ENCODE peak calls at places on chromosomes 4 and X, in eight cellular contexts. One of them, this sample, is unnamed.

GRCh38 chrX:132413459-132413858 is 75.4 kb downstream of the MBNL3 start:
- DNase-seq in right atrium auricular region: no peak
- DNase-seq in psoas muscle: no peak
- DNase-seq in SK-N-SH: no peak
- DNase-seq in CD8-positive, alpha-beta memory T cell: no peak
- DNase-seq in uterus: no peak
- DNase-seq in prostate gland: no peak
- DNase-seq in ovary: no peak
- DNase-seq in this sample: no peak

GRCh38 chr4:31290836-31291235 is 570.7 kb downstream of the PCDH7 start:
- DNase-seq in uterus: no peak
- DNase-seq in prostate gland: no peak
- DNase-seq in right atrium auricular region: no peak
- DNase-seq in psoas muscle: no peak
- DNase-seq in ovary: no peak
- DNase-seq in SK-N-SH: no peak
- DNase-seq in CD8-positive, alpha-beta memory T cell: no peak
- DNase-seq in this sample: no peak

GRCh38 chr4:187840814-187841213 is 154.8 kb upstream of the ZFP42 start:
- DNase-seq in right atrium auricular region: no peak
- DNase-seq in psoas muscle: no peak
- DNase-seq in ovary: no peak
- DNase-seq in prostate gland: no peak
- DNase-seq in SK-N-SH: no peak
- DNase-seq in uterus: no peak
- DNase-seq in CD8-positive, alpha-beta memory T cell: no peak
- DNase-seq in this sample: no peak

GRCh38 chrX:70825366-70825765 is 83.1 kb downstream of the TEX11 start:
- DNase-seq in CD8-positive, alpha-beta memory T cell: no peak
- DNase-seq in right atrium auricular region: no peak
- DNase-seq in ovary: no peak
- DNase-seq in uterus: no peak
- DNase-seq in psoas muscle: no peak
- DNase-seq in prostate gland: no peak
- DNase-seq in SK-N-SH: no peak
- DNase-seq in this sample: no peak

GRCh38 chr4:33722800-33723511 is 2521.4 kb downstream of the ARAP2 start:
- DNase-seq in ovary: no peak
- DNase-seq in right atrium auricular region: no peak
- DNase-seq in prostate gland: no peak
- DNase-seq in uterus: no peak
- DNase-seq in CD8-positive, alpha-beta memory T cell: no peak
- DNase-seq in SK-N-SH: peak; percentile 5
- DNase-seq in psoas muscle: no peak
- DNase-seq in this sample: no peak

GRCh38 chr4:11223261-11223660 is 205.4 kb downstream of the HS3ST1 start:
- DNase-seq in prostate gland: no peak
- DNase-seq in right atrium auricular region: no peak
- DNase-seq in psoas muscle: no peak
- DNase-seq in CD8-positive, alpha-beta memory T cell: no peak
- DNase-seq in ovary: no peak
- DNase-seq in uterus: no peak
- DNase-seq in SK-N-SH: no peak
- DNase-seq in this sample: no peak

GRCh38 chr4:151992301-151992700 is 231.5 kb upstream of the GATB start:
- DNase-seq in prostate gland: no peak
- DNase-seq in psoas muscle: no peak
- DNase-seq in ovary: no peak
- DNase-seq in right atrium auricular region: no peak
- DNase-seq in uterus: no peak
- DNase-seq in CD8-positive, alpha-beta memory T cell: no peak
- DNase-seq in SK-N-SH: no peak
- DNase-seq in this sample: no peak

GRCh38 chr4:6087669-6088068 is 69.4 kb upstream of the C4orf50 start:
- DNase-seq in right atrium auricular region: no peak
- DNase-seq in uterus: no peak
- DNase-seq in SK-N-SH: peak; percentile 73
- DNase-seq in psoas muscle: no peak
- DNase-seq in CD8-positive, alpha-beta memory T cell: no peak
- DNase-seq in ovary: no peak
- DNase-seq in prostate gland: peak; percentile 31
- DNase-seq in this sample: no peak

GRCh38 chrX:111445485-111445884 is 33.5 kb upstream of the DCX start:
- DNase-seq in prostate gland: no peak
- DNase-seq in right atrium auricular region: no peak
- DNase-seq in uterus: no peak
- DNase-seq in CD8-positive, alpha-beta memory T cell: peak; percentile 5
- DNase-seq in psoas muscle: no peak
- DNase-seq in ovary: no peak
- DNase-seq in SK-N-SH: peak; percentile 16
- DNase-seq in this sample: no peak

GRCh38 chr4:76784237-76784636 is 113.7 kb downstream of the SOWAHB start:
- DNase-seq in uterus: no peak
- DNase-seq in ovary: no peak
- DNase-seq in prostate gland: no peak
- DNase-seq in SK-N-SH: no peak
- DNase-seq in psoas muscle: no peak
- DNase-seq in right atrium auricular region: no peak
- DNase-seq in CD8-positive, alpha-beta memory T cell: no peak
- DNase-seq in this sample: no peak

GRCh38 chrX:150731795-150732194 is 38.6 kb downstream of the MTMR1 start:
- DNase-seq in uterus: no peak
- DNase-seq in prostate gland: no peak
- DNase-seq in right atrium auricular region: no peak
- DNase-seq in ovary: no peak
- DNase-seq in CD8-positive, alpha-beta memory T cell: no peak
- DNase-seq in SK-N-SH: no peak
- DNase-seq in psoas muscle: no peak
- DNase-seq in this sample: no peak

GRCh38 chr4:21697583-21697982 is 251.0 kb downstream of the KCNIP4 start:
- DNase-seq in ovary: no peak
- DNase-seq in prostate gland: no peak
- DNase-seq in uterus: no peak
- DNase-seq in CD8-positive, alpha-beta memory T cell: no peak
- DNase-seq in right atrium auricular region: no peak
- DNase-seq in psoas muscle: no peak
- DNase-seq in SK-N-SH: peak; percentile 35
- DNase-seq in this sample: no peak

GRCh38 chrX:116872931-116873330 is 410.2 kb upstream of the CT83 start:
- DNase-seq in right atrium auricular region: no peak
- DNase-seq in SK-N-SH: no peak
- DNase-seq in psoas muscle: no peak
- DNase-seq in ovary: no peak
- DNase-seq in uterus: no peak
- DNase-seq in prostate gland: no peak
- DNase-seq in CD8-positive, alpha-beta memory T cell: no peak
- DNase-seq in this sample: no peak

GRCh38 chr4:1542516-1543320 is 136.5 kb upstream of the NKX1-1 start:
- DNase-seq in uterus: no peak
- DNase-seq in right atrium auricular region: no peak
- DNase-seq in psoas muscle: peak; percentile 9
- DNase-seq in prostate gland: no peak
- DNase-seq in ovary: peak; percentile 12
- DNase-seq in CD8-positive, alpha-beta memory T cell: no peak
- DNase-seq in SK-N-SH: no peak
- DNase-seq in this sample: no peak

GRCh38 chr4:6221296-6221850 is 21.0 kb upstream of the JAKMIP1 start:
- DNase-seq in CD8-positive, alpha-beta memory T cell: no peak
- DNase-seq in psoas muscle: no peak
- DNase-seq in prostate gland: no peak
- DNase-seq in ovary: no peak
- DNase-seq in right atrium auricular region: no peak
- DNase-seq in SK-N-SH: no peak
- DNase-seq in uterus: no peak
- DNase-seq in this sample: no peak

DNA sequence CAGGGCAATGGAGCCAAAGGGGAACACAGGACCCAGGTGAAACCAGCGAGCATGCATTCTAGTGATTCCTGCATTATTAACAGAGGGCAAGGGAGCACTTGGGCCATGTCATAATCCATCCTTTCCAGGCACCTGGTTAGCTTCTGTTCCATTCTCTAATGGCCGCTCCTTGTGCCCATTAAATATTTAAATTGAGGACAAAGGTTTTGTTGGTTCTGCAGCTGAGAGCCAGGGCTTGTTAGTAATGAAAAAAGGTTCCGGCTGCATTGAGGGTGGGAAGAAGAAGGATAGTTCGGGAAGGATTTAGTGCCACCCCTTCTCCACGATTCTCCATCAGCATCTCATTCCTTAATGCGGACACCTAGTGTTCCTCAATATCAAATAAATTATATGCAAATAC is 13.6 kb downstream of the SOD3 start:
- DNase-seq in ovary: no peak
- DNase-seq in psoas muscle: no peak
- DNase-seq in CD8-positive, alpha-beta memory T cell: no peak
- DNase-seq in prostate gland: no peak
- DNase-seq in uterus: no peak
- DNase-seq in right atrium auricular region: no peak
- DNase-seq in SK-N-SH: no peak
- DNase-seq in this sample: no peak
- H3K4me1 ChIP-seq in ovary: no peaks in the 10 kb centered on the region
- H3K4me1 ChIP-seq in psoas muscle: no peaks in the 10 kb centered on the region
- H3K4me1 ChIP-seq in CD8-positive, alpha-beta memory T cell: no peaks in the 10 kb centered on the region
- H3K4me1 ChIP-seq in prostate gland: no peaks in the 10 kb centered on the region
- H3K4me1 ChIP-seq in uterus: no peaks in the 10 kb centered on the region
- H3K4me1 ChIP-seq in right atrium auricular region: peaks cover 6% of the 10 kb centered on the region
- H3K4me1 ChIP-seq in SK-N-SH: no peaks in the 10 kb centered on the region
- H3K4me1 ChIP-seq in this sample: no peaks in the 10 kb centered on the region

DNA sequence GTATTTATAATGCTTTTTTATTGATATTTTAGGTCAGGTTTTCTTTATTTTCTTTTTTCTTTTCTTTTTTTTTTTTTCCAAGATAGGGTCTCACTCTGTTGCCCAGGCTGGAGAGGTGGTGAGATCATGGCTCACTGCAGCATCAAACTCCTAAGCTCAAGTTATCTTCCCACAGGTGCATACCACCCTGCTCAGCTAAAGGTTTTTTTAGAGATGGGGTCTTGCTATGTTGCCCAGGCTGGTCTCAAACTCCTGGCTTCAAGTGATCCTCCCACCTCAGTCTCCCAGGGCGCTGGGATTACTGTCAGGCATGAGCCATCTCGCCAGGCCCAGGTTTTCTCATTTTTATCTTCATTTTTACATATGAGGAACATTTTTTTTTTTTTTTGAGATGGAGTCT is 3.3 kb downstream of the WDR44 start:
- DNase-seq in prostate gland: no peak
- DNase-seq in SK-N-SH: no peak
- DNase-seq in psoas muscle: no peak
- DNase-seq in ovary: no peak
- DNase-seq in right atrium auricular region: no peak
- DNase-seq in uterus: no peak
- DNase-seq in CD8-positive, alpha-beta memory T cell: no peak
- DNase-seq in this sample: no peak
- H3K4me3 ChIP-seq in prostate gland: no peak overlapping the region
- H3K4me3 ChIP-seq in SK-N-SH: no peak overlapping the region
- H3K4me3 ChIP-seq in psoas muscle: no peak overlapping the region
- H3K4me3 ChIP-seq in ovary: no peak overlapping the region
- H3K4me3 ChIP-seq in right atrium auricular region: no peak overlapping the region
- H3K4me3 ChIP-seq in uterus: no peak overlapping the region
- H3K4me3 ChIP-seq in CD8-positive, alpha-beta memory T cell: no peak overlapping the region
- H3K4me3 ChIP-seq in this sample: no peak overlapping the region

DNA sequence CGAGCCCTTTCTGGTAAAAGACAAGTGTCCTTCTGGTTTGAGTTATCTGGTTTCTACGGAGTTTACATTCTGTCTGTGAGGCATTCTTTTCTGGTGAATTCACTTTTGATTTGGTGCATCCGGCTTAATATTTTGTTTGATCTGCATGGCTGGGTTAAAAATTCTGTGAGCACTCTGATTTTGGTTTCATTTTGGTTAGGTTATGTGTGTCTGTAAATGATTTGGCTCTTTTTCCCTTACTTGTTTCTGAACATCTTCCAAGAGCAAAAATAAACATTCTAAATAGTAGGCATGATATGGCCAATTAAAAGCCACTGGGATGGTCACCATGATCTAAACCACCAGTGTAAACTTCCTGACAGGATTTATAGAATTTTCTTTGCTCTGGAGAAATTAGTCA is 85.7 kb upstream of the PTPN13 start:
- DNase-seq in CD8-positive, alpha-beta memory T cell: no peak
- DNase-seq in prostate gland: no peak
- DNase-seq in psoas muscle: no peak
- DNase-seq in uterus: no peak
- DNase-seq in SK-N-SH: no peak
- DNase-seq in right atrium auricular region: no peak
- DNase-seq in ovary: no peak
- DNase-seq in this sample: no peak
- H3K36me3 ChIP-seq in CD8-positive, alpha-beta memory T cell: no peaks in the 10 kb centered on the region
- H3K36me3 ChIP-seq in prostate gland: no peaks in the 10 kb centered on the region
- H3K36me3 ChIP-seq in psoas muscle: no peaks in the 10 kb centered on the region
- H3K36me3 ChIP-seq in uterus: no peaks in the 10 kb centered on the region
- H3K36me3 ChIP-seq in SK-N-SH: no peaks in the 10 kb centered on the region
- H3K36me3 ChIP-seq in right atrium auricular region: no peaks in the 10 kb centered on the region
- H3K36me3 ChIP-seq in ovary: no peaks in the 10 kb centered on the region
- H3K36me3 ChIP-seq in this sample: no peaks in the 10 kb centered on the region

DNA sequence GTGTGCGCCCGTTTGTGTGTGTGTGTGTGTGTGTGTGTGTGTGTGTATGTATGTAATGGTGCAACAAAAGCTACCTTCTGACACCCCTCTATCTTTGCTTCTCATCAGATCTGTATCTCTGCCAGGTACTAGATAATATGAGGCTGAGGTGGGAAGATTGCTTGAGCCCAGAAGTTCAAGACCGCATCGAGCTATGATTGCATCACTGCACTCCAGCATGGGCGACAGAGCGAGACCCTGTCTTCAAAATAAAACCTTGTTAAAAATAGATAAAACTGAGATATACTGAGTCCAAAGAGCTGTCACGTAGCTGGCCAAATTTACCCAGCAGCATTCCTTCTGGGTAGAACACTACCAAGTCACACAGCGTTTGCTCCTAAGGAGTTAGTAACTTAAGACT is 18.4 kb downstream of the NLGN4X start:
- DNase-seq in prostate gland: no peak
- DNase-seq in uterus: no peak
- DNase-seq in right atrium auricular region: no peak
- DNase-seq in SK-N-SH: no peak
- DNase-seq in ovary: no peak
- DNase-seq in CD8-positive, alpha-beta memory T cell: no peak
- DNase-seq in psoas muscle: no peak
- DNase-seq in this sample: no peak
- H3K4me1 ChIP-seq in prostate gland: no peaks in the 10 kb centered on the region
- H3K4me1 ChIP-seq in uterus: no peaks in the 10 kb centered on the region
- H3K4me1 ChIP-seq in right atrium auricular region: no peaks in the 10 kb centered on the region
- H3K4me1 ChIP-seq in SK-N-SH: no peaks in the 10 kb centered on the region
- H3K4me1 ChIP-seq in ovary: no peaks in the 10 kb centered on the region
- H3K4me1 ChIP-seq in CD8-positive, alpha-beta memory T cell: no peaks in the 10 kb centered on the region
- H3K4me1 ChIP-seq in psoas muscle: no peaks in the 10 kb centered on the region
- H3K4me1 ChIP-seq in this sample: no peaks in the 10 kb centered on the region

GRCh38 chr4:42167709-42168108 is 15.3 kb upstream of the BEND4 start:
- DNase-seq in SK-N-SH: no peak
- DNase-seq in CD8-positive, alpha-beta memory T cell: no peak
- DNase-seq in ovary: no peak
- DNase-seq in right atrium auricular region: no peak
- DNase-seq in prostate gland: no peak
- DNase-seq in uterus: no peak
- DNase-seq in psoas muscle: no peak
- DNase-seq in this sample: no peak
- H3K4me3 ChIP-seq in SK-N-SH: no peak overlapping the region
- H3K4me3 ChIP-seq in CD8-positive, alpha-beta memory T cell: no peak overlapping the region
- H3K4me3 ChIP-seq in ovary: no peak overlapping the region
- H3K4me3 ChIP-seq in right atrium auricular region: no peak overlapping the region
- H3K4me3 ChIP-seq in prostate gland: no peak overlapping the region
- H3K4me3 ChIP-seq in uterus: no peak overlapping the region
- H3K4me3 ChIP-seq in psoas muscle: no peak overlapping the region
- H3K4me3 ChIP-seq in this sample: no peak overlapping the region

GRCh38 chr4:185165605-185166063 is 22.6 kb downstream of the SLC25A4 start:
- DNase-seq in CD8-positive, alpha-beta memory T cell: peak; percentile 58
- DNase-seq in ovary: no peak
- DNase-seq in SK-N-SH: no peak
- DNase-seq in prostate gland: no peak
- DNase-seq in uterus: no peak
- DNase-seq in right atrium auricular region: no peak
- DNase-seq in psoas muscle: no peak
- DNase-seq in this sample: no peak
- H3K36me3 ChIP-seq in CD8-positive, alpha-beta memory T cell: peaks cover 20% of the 10 kb centered on the region
- H3K36me3 ChIP-seq in ovary: no peaks in the 10 kb centered on the region
- H3K36me3 ChIP-seq in SK-N-SH: peaks cover 45% of the 10 kb centered on the region
- H3K36me3 ChIP-seq in prostate gland: peaks cover 4% of the 10 kb centered on the region
- H3K36me3 ChIP-seq in uterus: no peaks in the 10 kb centered on the region
- H3K36me3 ChIP-seq in right atrium auricular region: peaks cover 21% of the 10 kb centered on the region
- H3K36me3 ChIP-seq in psoas muscle: peaks cover 3% of the 10 kb centered on the region
- H3K36me3 ChIP-seq in this sample: peaks cover 4% of the 10 kb centered on the region

This sample was measured in transverse colon.